ENCODE peak calls at places on chromosomes 16 and 17, in nine cellular contexts. V is psoas muscle, U is IMR-90, S is cardiac muscle cell, H is WERI-Rb-1, T is progenitor cell of endocrine pancreas, C is GM20000, O is astrocyte of the spinal cord, E is choroid plexus epithelial cell. I is an unnamed sample.

GRCh38 chr17:48068491-48068961 is 20.4 kb downstream of the NFE2L1 start:
- DNase-seq in V (no peak), U (peak; percentile 65), S (no peak), H (peak; percentile 53), T (no peak), C (no peak), O (peak; percentile 26), E (peak; percentile 56), I (peak; percentile 36)

GRCh38 chr17:79065105-79065670 is 9.4 kb upstream of the ENGASE start:
- DNase-seq in V (no peak), U (peak; percentile 32), S (peak; percentile 54), H (peak; percentile 70), T (no peak), C (peak; percentile 28), O (no peak), E (peak; percentile 64), I (peak; percentile 52)

GRCh38 chr16:47058295-47059086 is 85.0 kb upstream of the DNAJA2 start:
- DNase-seq in V (no peak), U (no peak), S (peak; percentile 54), H (no peak), T (no peak), C (no peak), O (no peak), E (peak; percentile 14), I (no peak)

GRCh38 chr17:6361733-6362132 is 73.2 kb downstream of the AIPL1 start:
- DNase-seq in V (no peak), U (no peak), S (no peak), H (peak; percentile 26), T (no peak), C (peak; percentile 21), O (no peak), E (peak; percentile 16), I (no peak)

GRCh38 chr17:19370493-19370960 is 7.8 kb upstream of the MAPK7 start:
- DNase-seq in V (peak; percentile 68), U (no peak), S (peak; percentile 22), H (no peak), T (no peak), C (peak; percentile 65), O (no peak), E (no peak), I (no peak)

GRCh38 chr16:77840623-77841274 is 52.4 kb downstream of the VAT1L start:
- DNase-seq in V (no peak), U (peak; percentile 85), S (no peak), H (no peak), T (no peak), C (no peak), O (peak; percentile 11), E (peak; percentile 82), I (no peak)

GRCh38 chr17:3447625-3448024 is 14.0 kb upstream of the OR1E2 start:
- DNase-seq in V (no peak), U (no peak), S (peak; percentile 2), H (peak; percentile 15), T (no peak), C (no peak), O (no peak), E (peak; percentile 0), I (no peak)

GRCh38 chr17:75645889-75646625 is 12.8 kb downstream of the SMIM5 start:
- DNase-seq in V (no peak), U (no peak), S (no peak), H (no peak), T (peak; percentile 79), C (peak; percentile 83), O (no peak), E (peak; percentile 39), I (no peak)

GRCh38 chr17:58338907-58339774 is 10.5 kb upstream of the TSPOAP1 start:
- DNase-seq in V (peak; percentile 72), U (peak; percentile 88), S (peak; percentile 87), H (peak; percentile 74), T (no peak), C (peak; percentile 58), O (peak; percentile 60), E (peak; percentile 62), I (peak; percentile 82)

GRCh38 chr16:10951016-10951415 is 6.7 kb downstream of the CLEC16A start:
- DNase-seq in V (no peak), U (peak; percentile 59), S (no peak), H (no peak), T (no peak), C (no peak), O (peak; percentile 64), E (peak; percentile 91), I (no peak)

GRCh38 chr16:10947211-10947787 is 2.9 kb downstream of the CLEC16A start:
- DNase-seq in V (no peak), U (no peak), S (no peak), H (no peak), T (no peak), C (no peak), O (no peak), E (no peak), I (no peak)

GRCh38 chr16:10950393-10950792 is 6.0 kb downstream of the CLEC16A start:
- DNase-seq in V (no peak), U (no peak), S (no peak), H (peak; percentile 90), T (no peak), C (no peak), O (no peak), E (no peak), I (peak; percentile 38)

GRCh38 chr16:10946308-10946707 is 1.9 kb downstream of the CLEC16A start:
- DNase-seq in V (no peak), U (no peak), S (peak; percentile 27), H (no peak), T (no peak), C (no peak), O (no peak), E (no peak), I (no peak)

GRCh38 chr16:10949424-10949970 is 5.1 kb downstream of the CLEC16A start:
- DNase-seq in V (no peak), U (no peak), S (peak; percentile 59), H (no peak), T (no peak), C (peak; percentile 53), O (peak; percentile 68), E (peak; percentile 83), I (no peak)
- TF ChIP-seq CTCF in V (no peak), U (no peak), S (no peak), H (peak; percentile 18), T (no peak), C (no peak), O (no peak), E (peak; percentile 23), I (peak; percentile 21)

GRCh38 chr16:19165101-19165500 is 2.9 kb upstream of the SYT17 start:
- DNase-seq in V (no peak), U (no peak), S (no peak), H (no peak), T (no peak), C (no peak), O (no peak), E (peak; percentile 18), I (no peak)

GRCh38 chr16:19167710-19168172 is 299 bp upstream of the SYT17 start:
- DNase-seq in V (peak; percentile 74), U (peak; percentile 48), S (peak; percentile 80), H (peak; percentile 81), T (peak; percentile 79), C (peak; percentile 93), O (peak; percentile 51), E (peak; percentile 70), I (peak; percentile 78)

GRCh38 chr16:19168173-19169080 is at the start of gene SYT17:
- DNase-seq in V (peak; percentile 48), U (no peak), S (no peak), H (peak; percentile 39), T (peak; percentile 23), C (peak; percentile 61), O (no peak), E (no peak), I (peak; percentile 55)

GRCh38 chr16:19164285-19164684 is 3.8 kb upstream of the SYT17 start:
- DNase-seq in V (no peak), U (no peak), S (no peak), H (no peak), T (no peak), C (no peak), O (no peak), E (no peak), I (no peak)

DNA sequence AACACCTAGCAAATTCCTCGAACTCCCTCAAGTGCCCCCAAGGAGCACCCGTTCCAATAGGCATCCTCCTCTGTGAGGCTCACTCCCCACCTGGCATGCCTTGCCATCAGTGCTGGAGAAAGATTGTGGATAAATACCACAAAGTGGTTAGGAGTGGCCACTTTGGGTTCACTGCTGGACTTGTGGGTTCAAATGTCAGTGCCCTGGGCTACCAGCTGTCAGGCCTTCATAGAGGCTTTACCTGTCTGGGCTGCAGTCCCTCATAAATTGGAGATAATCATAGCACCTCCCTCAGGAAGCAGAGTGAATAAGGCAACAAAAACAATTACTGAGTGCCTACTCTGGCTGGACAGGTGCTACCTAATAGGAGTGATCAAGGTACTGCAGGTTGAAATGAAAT is 1.5 kb upstream of the SYT17 start:
- DNase-seq in V (no peak), U (no peak), S (no peak), H (peak; percentile 19), T (no peak), C (no peak), O (no peak), E (no peak), I (no peak)
- TF ChIP-seq CTCF in V (no peak), U (no peak), S (no peak), H (peak; percentile 36), T (no peak), C (no peak), O (no peak), E (no peak), I (no peak)

DNA sequence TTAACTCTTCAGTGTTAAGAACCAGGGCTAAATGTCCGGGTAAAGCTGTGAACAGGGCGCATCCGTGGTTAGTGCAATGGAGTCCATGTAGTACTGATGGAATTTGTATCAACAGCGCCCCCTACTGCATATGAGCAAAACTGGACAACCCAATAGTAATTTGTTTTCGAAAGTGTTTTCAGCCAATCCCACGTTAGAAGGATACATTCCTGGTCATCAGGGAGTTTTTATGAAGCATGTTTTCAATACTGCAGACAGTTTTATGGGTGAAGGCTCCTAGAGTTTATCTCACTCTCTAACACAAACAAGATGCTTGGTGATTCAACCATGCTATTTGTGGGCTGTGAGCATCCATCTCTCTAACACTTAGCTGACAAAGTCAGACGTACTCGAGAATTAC is 46.6 kb upstream of the HNF1B start:
- DNase-seq in V (no peak), U (peak; percentile 51), S (peak; percentile 23), H (no peak), T (no peak), C (peak; percentile 71), O (no peak), E (peak; percentile 41), I (no peak)
- TF ChIP-seq CTCF in V (no peak), U (peak; percentile 42), S (peak; percentile 47), H (peak; percentile 49), T (peak; percentile 48), C (peak; percentile 67), O (peak; percentile 45), E (peak; percentile 54), I (peak; percentile 68)

DNA sequence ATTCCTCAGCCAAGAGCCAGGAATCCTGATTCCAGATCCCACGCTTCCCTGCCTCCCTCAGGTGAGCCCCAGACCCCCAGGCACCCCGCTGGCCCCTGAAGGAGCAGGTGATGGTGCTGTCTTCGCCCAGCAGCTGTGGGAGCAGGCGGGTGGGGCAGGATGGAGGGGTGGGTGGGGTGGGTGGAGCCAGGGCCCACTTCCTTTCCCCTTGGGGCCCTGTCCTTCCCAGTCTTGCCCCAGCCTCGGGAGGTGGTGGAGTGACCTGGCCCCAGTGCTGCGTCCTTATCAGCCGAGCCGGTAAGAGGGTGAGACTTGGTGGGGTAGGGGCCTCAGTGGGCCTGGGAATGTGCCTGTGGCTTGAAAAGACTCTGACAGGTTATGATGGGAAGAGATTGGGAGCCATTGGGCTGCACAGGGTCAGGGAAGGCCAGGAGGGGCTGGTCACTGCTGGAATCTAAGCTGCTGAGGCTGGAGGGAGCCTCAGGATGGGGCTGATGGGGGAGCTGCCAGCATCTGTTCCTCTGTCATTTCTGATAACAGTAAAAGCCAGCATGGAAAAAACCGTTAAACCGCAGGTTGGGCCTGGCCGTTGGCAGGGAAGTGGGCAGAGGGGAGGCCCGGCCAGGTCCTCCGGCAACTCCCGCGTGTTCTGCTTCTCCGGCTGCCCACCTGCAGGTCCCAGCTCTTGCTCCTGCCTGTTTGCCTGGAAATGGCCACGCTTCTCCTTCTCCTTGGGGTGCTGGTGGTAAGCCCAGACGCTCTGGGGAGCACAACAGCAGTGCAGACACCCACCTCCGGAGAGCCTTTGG is at the start of gene SPN:
- DNase-seq in V (no peak), U (no peak), S (no peak), H (peak; percentile 74), T (no peak), C (peak; percentile 82), O (no peak), E (no peak), I (no peak)
- TF ChIP-seq CTCF in V (no peak), U (no peak), S (no peak), H (no peak), T (no peak), C (no peak), O (no peak), E (no peak), I (no peak)